ENCODE peak calls at places on chromosomes 6 and 20, in seven cellular contexts. One of them, this sample, is unnamed. For H3K4me1, the result is how much of the 10 kb centered on the place peaks cover.

GRCh38 chr6:13354331-13355042 is 26.1 kb upstream of the TBC1D7 start:
- DNase-seq in naive thymus-derived CD4-positive, alpha-beta T cell: no peak
- DNase-seq in OCI-LY7: peak
- DNase-seq in effector memory CD4-positive, alpha-beta T cell: no peak
- DNase-seq in suprapubic skin: no peak
- DNase-seq in upper lobe of right lung: no peak
- DNase-seq in stomach: no peak
- DNase-seq in this sample: no peak

GRCh38 chr6:147267658-147268057 is 63.4 kb downstream of the STXBP5 start:
- DNase-seq in naive thymus-derived CD4-positive, alpha-beta T cell: no peak
- DNase-seq in OCI-LY7: no peak
- DNase-seq in effector memory CD4-positive, alpha-beta T cell: no peak
- DNase-seq in suprapubic skin: no peak
- DNase-seq in upper lobe of right lung: no peak
- DNase-seq in stomach: no peak
- DNase-seq in this sample: no peak

GRCh38 chr20:50223321-50223995 is 32.8 kb downstream of the CEBPB start:
- DNase-seq in naive thymus-derived CD4-positive, alpha-beta T cell: no peak
- DNase-seq in OCI-LY7: no peak
- DNase-seq in effector memory CD4-positive, alpha-beta T cell: no peak
- DNase-seq in suprapubic skin: no peak
- DNase-seq in upper lobe of right lung: peak
- DNase-seq in stomach: no peak
- DNase-seq in this sample: no peak

GRCh38 chr6:152094992-152095592 is 287.6 kb downstream of the ESR1 start:
- DNase-seq in naive thymus-derived CD4-positive, alpha-beta T cell: no peak
- DNase-seq in OCI-LY7: no peak
- DNase-seq in effector memory CD4-positive, alpha-beta T cell: no peak
- DNase-seq in suprapubic skin: no peak
- DNase-seq in upper lobe of right lung: no peak
- DNase-seq in stomach: peak
- DNase-seq in this sample: no peak

GRCh38 chr6:14017626-14018475 is 93.1 kb downstream of the RNF182 start:
- DNase-seq in naive thymus-derived CD4-positive, alpha-beta T cell: no peak
- DNase-seq in OCI-LY7: no peak
- DNase-seq in effector memory CD4-positive, alpha-beta T cell: no peak
- DNase-seq in suprapubic skin: no peak
- DNase-seq in upper lobe of right lung: no peak
- DNase-seq in stomach: no peak
- DNase-seq in this sample: no peak

GRCh38 chr20:60579941-60580515 is 621.8 kb downstream of the CDH26 start:
- DNase-seq in naive thymus-derived CD4-positive, alpha-beta T cell: no peak
- DNase-seq in OCI-LY7: no peak
- DNase-seq in effector memory CD4-positive, alpha-beta T cell: no peak
- DNase-seq in suprapubic skin: no peak
- DNase-seq in upper lobe of right lung: no peak
- DNase-seq in stomach: no peak
- DNase-seq in this sample: no peak

GRCh38 chr6:30325873-30326445 is 768 bp upstream of the TRIM39 start:
- DNase-seq in naive thymus-derived CD4-positive, alpha-beta T cell: peak
- DNase-seq in OCI-LY7: peak
- DNase-seq in effector memory CD4-positive, alpha-beta T cell: no peak
- DNase-seq in suprapubic skin: no peak
- DNase-seq in upper lobe of right lung: peak
- DNase-seq in stomach: no peak
- DNase-seq in this sample: no peak

GRCh38 chr6:166514196-166514595 is 72.3 kb downstream of the RAMACL start:
- DNase-seq in naive thymus-derived CD4-positive, alpha-beta T cell: no peak
- DNase-seq in OCI-LY7: no peak
- DNase-seq in effector memory CD4-positive, alpha-beta T cell: no peak
- DNase-seq in suprapubic skin: no peak
- DNase-seq in upper lobe of right lung: no peak
- DNase-seq in stomach: no peak
- DNase-seq in this sample: no peak

GRCh38 chr6:83430606-83431544 is at the start of gene ME1:
- DNase-seq in naive thymus-derived CD4-positive, alpha-beta T cell: peak
- DNase-seq in OCI-LY7: no peak
- DNase-seq in effector memory CD4-positive, alpha-beta T cell: peak
- DNase-seq in suprapubic skin: peak
- DNase-seq in upper lobe of right lung: peak
- DNase-seq in stomach: peak
- DNase-seq in this sample: peak

GRCh38 chr20:38304845-38305447 is 990 bp downstream of the BPI start:
- DNase-seq in naive thymus-derived CD4-positive, alpha-beta T cell: no peak
- DNase-seq in OCI-LY7: peak
- DNase-seq in effector memory CD4-positive, alpha-beta T cell: no peak
- DNase-seq in suprapubic skin: no peak
- DNase-seq in upper lobe of right lung: peak
- DNase-seq in stomach: peak
- DNase-seq in this sample: no peak

GRCh38 chr6:2999005-2999620 is 581 bp upstream of the NQO2 start:
- DNase-seq in naive thymus-derived CD4-positive, alpha-beta T cell: no peak
- DNase-seq in OCI-LY7: peak
- DNase-seq in effector memory CD4-positive, alpha-beta T cell: peak
- DNase-seq in suprapubic skin: peak
- DNase-seq in upper lobe of right lung: no peak
- DNase-seq in stomach: peak
- DNase-seq in this sample: no peak

GRCh38 chr6:140985679-140986275 is 1146.9 kb upstream of the GJE1 start:
- DNase-seq in naive thymus-derived CD4-positive, alpha-beta T cell: no peak
- DNase-seq in OCI-LY7: no peak
- DNase-seq in effector memory CD4-positive, alpha-beta T cell: no peak
- DNase-seq in suprapubic skin: no peak
- DNase-seq in upper lobe of right lung: no peak
- DNase-seq in stomach: no peak
- DNase-seq in this sample: no peak

GRCh38 chr6:26330835-26331808 is 33.9 kb upstream of the BTN3A2 start:
- DNase-seq in naive thymus-derived CD4-positive, alpha-beta T cell: peak
- DNase-seq in OCI-LY7: peak
- DNase-seq in effector memory CD4-positive, alpha-beta T cell: no peak
- DNase-seq in suprapubic skin: no peak
- DNase-seq in upper lobe of right lung: no peak
- DNase-seq in stomach: no peak
- DNase-seq in this sample: no peak

GRCh38 chr6:4371207-4371921 is 236.0 kb upstream of the ECI2 start:
- DNase-seq in naive thymus-derived CD4-positive, alpha-beta T cell: no peak
- DNase-seq in OCI-LY7: no peak
- DNase-seq in effector memory CD4-positive, alpha-beta T cell: no peak
- DNase-seq in suprapubic skin: no peak
- DNase-seq in upper lobe of right lung: no peak
- DNase-seq in stomach: peak
- DNase-seq in this sample: no peak

GRCh38 chr20:56003111-56003800 is 2.1 kb downstream of the CBLN4 start:
- DNase-seq in naive thymus-derived CD4-positive, alpha-beta T cell: no peak
- DNase-seq in OCI-LY7: no peak
- DNase-seq in effector memory CD4-positive, alpha-beta T cell: no peak
- DNase-seq in suprapubic skin: no peak
- DNase-seq in upper lobe of right lung: no peak
- DNase-seq in stomach: no peak
- DNase-seq in this sample: no peak
- H3K27ac ChIP-seq in naive thymus-derived CD4-positive, alpha-beta T cell: no peak
- H3K27ac ChIP-seq in OCI-LY7: no peak
- H3K27ac ChIP-seq in effector memory CD4-positive, alpha-beta T cell: no peak
- H3K27ac ChIP-seq in suprapubic skin: no peak
- H3K27ac ChIP-seq in upper lobe of right lung: no peak
- H3K27ac ChIP-seq in stomach: no peak
- H3K27ac ChIP-seq in this sample: no peak

GRCh38 chr20:48826064-48826463 is 1.7 kb downstream of the PREX1 start:
- DNase-seq in naive thymus-derived CD4-positive, alpha-beta T cell: no peak
- DNase-seq in OCI-LY7: no peak
- DNase-seq in effector memory CD4-positive, alpha-beta T cell: no peak
- DNase-seq in suprapubic skin: no peak
- DNase-seq in upper lobe of right lung: no peak
- DNase-seq in stomach: no peak
- DNase-seq in this sample: no peak
- H3K4me1 ChIP-seq in naive thymus-derived CD4-positive, alpha-beta T cell: under half
- H3K4me1 ChIP-seq in OCI-LY7: half or more
- H3K4me1 ChIP-seq in effector memory CD4-positive, alpha-beta T cell: under half
- H3K4me1 ChIP-seq in suprapubic skin: under half
- H3K4me1 ChIP-seq in upper lobe of right lung: under half
- H3K4me1 ChIP-seq in stomach: under half
- H3K4me1 ChIP-seq in this sample: under half

GRCh38 chr20:19375301-19375885 is 163.0 kb downstream of the SLC24A3 start:
- DNase-seq in naive thymus-derived CD4-positive, alpha-beta T cell: no peak
- DNase-seq in OCI-LY7: no peak
- DNase-seq in effector memory CD4-positive, alpha-beta T cell: no peak
- DNase-seq in suprapubic skin: no peak
- DNase-seq in upper lobe of right lung: no peak
- DNase-seq in stomach: no peak
- DNase-seq in this sample: no peak

GRCh38 chr20:19380211-19380610 is 167.8 kb downstream of the SLC24A3 start:
- DNase-seq in naive thymus-derived CD4-positive, alpha-beta T cell: no peak
- DNase-seq in OCI-LY7: no peak
- DNase-seq in effector memory CD4-positive, alpha-beta T cell: no peak
- DNase-seq in suprapubic skin: no peak
- DNase-seq in upper lobe of right lung: no peak
- DNase-seq in stomach: no peak
- DNase-seq in this sample: no peak

GRCh38 chr20:19374066-19374615 is 161.7 kb downstream of the SLC24A3 start:
- DNase-seq in naive thymus-derived CD4-positive, alpha-beta T cell: no peak
- DNase-seq in OCI-LY7: no peak
- DNase-seq in effector memory CD4-positive, alpha-beta T cell: no peak
- DNase-seq in suprapubic skin: no peak
- DNase-seq in upper lobe of right lung: no peak
- DNase-seq in stomach: no peak
- DNase-seq in this sample: no peak

GRCh38 chr20:19378057-19378456 is 165.6 kb downstream of the SLC24A3 start:
- DNase-seq in naive thymus-derived CD4-positive, alpha-beta T cell: no peak
- DNase-seq in OCI-LY7: no peak
- DNase-seq in effector memory CD4-positive, alpha-beta T cell: no peak
- DNase-seq in suprapubic skin: no peak
- DNase-seq in upper lobe of right lung: no peak
- DNase-seq in stomach: no peak
- DNase-seq in this sample: no peak

GRCh38 chr20:19376451-19376971 is 164.1 kb downstream of the SLC24A3 start:
- DNase-seq in naive thymus-derived CD4-positive, alpha-beta T cell: no peak
- DNase-seq in OCI-LY7: no peak
- DNase-seq in effector memory CD4-positive, alpha-beta T cell: no peak
- DNase-seq in suprapubic skin: no peak
- DNase-seq in upper lobe of right lung: no peak
- DNase-seq in stomach: no peak
- DNase-seq in this sample: no peak
- H3K27ac ChIP-seq in naive thymus-derived CD4-positive, alpha-beta T cell: no peak
- H3K27ac ChIP-seq in OCI-LY7: no peak
- H3K27ac ChIP-seq in effector memory CD4-positive, alpha-beta T cell: no peak
- H3K27ac ChIP-seq in suprapubic skin: no peak
- H3K27ac ChIP-seq in upper lobe of right lung: no peak
- H3K27ac ChIP-seq in stomach: no peak
- H3K27ac ChIP-seq in this sample: no peak

DNA sequence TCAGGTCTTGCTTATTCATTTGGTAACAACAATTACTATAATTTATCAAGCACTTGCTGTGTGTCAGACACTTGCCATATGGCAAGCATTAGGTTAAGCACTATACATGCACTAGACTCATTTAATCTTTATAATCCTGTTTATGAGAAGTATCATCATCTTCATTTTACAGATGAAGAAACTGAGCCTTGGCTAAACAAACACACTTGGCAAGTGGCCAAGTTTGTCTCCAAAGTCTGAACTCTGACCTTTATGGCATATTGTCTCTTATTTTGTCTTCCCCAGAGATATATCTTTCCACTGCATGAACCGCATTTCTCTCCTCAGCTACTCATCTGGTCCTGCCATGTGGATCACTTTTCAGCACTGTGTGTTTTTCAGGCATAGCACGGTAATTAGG is 4.7 kb downstream of the ADGRF5 start:
- DNase-seq in naive thymus-derived CD4-positive, alpha-beta T cell: no peak
- DNase-seq in OCI-LY7: no peak
- DNase-seq in effector memory CD4-positive, alpha-beta T cell: no peak
- DNase-seq in suprapubic skin: no peak
- DNase-seq in upper lobe of right lung: no peak
- DNase-seq in stomach: no peak
- DNase-seq in this sample: no peak
- H3K4me1 ChIP-seq in naive thymus-derived CD4-positive, alpha-beta T cell: under half
- H3K4me1 ChIP-seq in OCI-LY7: under half
- H3K4me1 ChIP-seq in effector memory CD4-positive, alpha-beta T cell: under half
- H3K4me1 ChIP-seq in suprapubic skin: under half
- H3K4me1 ChIP-seq in upper lobe of right lung: under half
- H3K4me1 ChIP-seq in stomach: under half
- H3K4me1 ChIP-seq in this sample: under half

GRCh38 chr20:57181639-57182038 is 84.8 kb downstream of the BMP7 start:
- DNase-seq in naive thymus-derived CD4-positive, alpha-beta T cell: no peak
- DNase-seq in OCI-LY7: no peak
- DNase-seq in effector memory CD4-positive, alpha-beta T cell: no peak
- DNase-seq in suprapubic skin: no peak
- DNase-seq in upper lobe of right lung: no peak
- DNase-seq in stomach: no peak
- DNase-seq in this sample: no peak

GRCh38 chr20:57179265-57179664 is 87.2 kb downstream of the BMP7 start:
- DNase-seq in naive thymus-derived CD4-positive, alpha-beta T cell: no peak
- DNase-seq in OCI-LY7: no peak
- DNase-seq in effector memory CD4-positive, alpha-beta T cell: no peak
- DNase-seq in suprapubic skin: no peak
- DNase-seq in upper lobe of right lung: no peak
- DNase-seq in stomach: no peak
- DNase-seq in this sample: no peak

GRCh38 chr20:57178582-57179112 is 87.8 kb downstream of the BMP7 start:
- DNase-seq in naive thymus-derived CD4-positive, alpha-beta T cell: no peak
- DNase-seq in OCI-LY7: no peak
- DNase-seq in effector memory CD4-positive, alpha-beta T cell: no peak
- DNase-seq in suprapubic skin: no peak
- DNase-seq in upper lobe of right lung: no peak
- DNase-seq in stomach: no peak
- DNase-seq in this sample: no peak

GRCh38 chr20:57180385-57180784 is 86.1 kb downstream of the BMP7 start:
- DNase-seq in naive thymus-derived CD4-positive, alpha-beta T cell: no peak
- DNase-seq in OCI-LY7: no peak
- DNase-seq in effector memory CD4-positive, alpha-beta T cell: no peak
- DNase-seq in suprapubic skin: no peak
- DNase-seq in upper lobe of right lung: no peak
- DNase-seq in stomach: no peak
- DNase-seq in this sample: no peak

DNA sequence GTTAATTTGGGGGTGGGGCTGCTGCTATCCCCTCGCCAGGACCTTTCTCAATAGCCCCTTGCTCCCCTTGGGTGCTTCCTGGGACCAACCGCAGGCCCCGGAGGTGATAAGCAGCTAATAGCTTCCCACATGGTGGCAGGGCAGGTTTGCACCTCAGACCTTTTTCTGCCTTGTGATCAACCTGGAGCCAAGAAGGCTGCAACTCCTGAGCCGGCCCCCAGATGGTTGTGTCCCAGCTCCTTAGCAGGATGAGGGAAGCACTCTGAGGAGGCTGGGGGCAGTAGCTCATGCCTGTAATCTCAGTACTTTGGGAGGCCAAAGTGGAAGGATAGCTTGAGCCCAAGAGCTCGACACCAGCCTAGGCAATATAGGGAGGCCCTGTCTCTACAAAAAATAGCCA is 85.5 kb downstream of the BMP7 start:
- DNase-seq in naive thymus-derived CD4-positive, alpha-beta T cell: no peak
- DNase-seq in OCI-LY7: no peak
- DNase-seq in effector memory CD4-positive, alpha-beta T cell: no peak
- DNase-seq in suprapubic skin: no peak
- DNase-seq in upper lobe of right lung: no peak
- DNase-seq in stomach: no peak
- DNase-seq in this sample: no peak
- H3K27ac ChIP-seq in naive thymus-derived CD4-positive, alpha-beta T cell: no peak
- H3K27ac ChIP-seq in OCI-LY7: no peak
- H3K27ac ChIP-seq in effector memory CD4-positive, alpha-beta T cell: no peak
- H3K27ac ChIP-seq in suprapubic skin: no peak
- H3K27ac ChIP-seq in upper lobe of right lung: no peak
- H3K27ac ChIP-seq in stomach: no peak
- H3K27ac ChIP-seq in this sample: no peak

This sample was measured in CD8-positive, alpha-beta memory T cell.